ENCODE peak calls at places on chromosomes 6 and 20, in four cellular contexts. S is A549, J is foreskin fibroblast, I is AG04450. Q is an unnamed sample.

GRCh38 chr6:57193177-57193576 is 21.1 kb downstream of the BAG2 start:
- DNase-seq in S (no peak), I (no peak), J (peak), Q (no peak)

GRCh38 chr6:116059713-116060571 is 749 bp downstream of the FRK start:
- DNase-seq in S (no peak), J (no peak), I (no peak), Q (no peak)

GRCh38 chr20:42588847-42589246 is 600.9 kb downstream of the PTPRT start:
- DNase-seq in I (no peak), S (no peak), J (no peak), Q (no peak)

GRCh38 chr6:84447651-84448050 is 220.2 kb upstream of the CEP162 start:
- DNase-seq in J (no peak), S (no peak), I (no peak), Q (no peak)

GRCh38 chr6:110876170-110876773 is 1.7 kb downstream of the AMD1 start:
- DNase-seq in I (peak), S (peak), J (peak), Q (peak)

GRCh38 chr6:11009353-11009752 is 34.8 kb downstream of the ELOVL2 start:
- DNase-seq in I (no peak), J (no peak), S (peak), Q (no peak)

GRCh38 chr6:116556065-116556464 is 2.5 kb downstream of the CALHM4 start:
- DNase-seq in I (no peak), S (no peak), J (peak), Q (peak)

GRCh38 chr20:51381557-51381956 is 161.0 kb downstream of the NFATC2 start:
- DNase-seq in J (no peak), S (no peak), I (no peak), Q (no peak)

GRCh38 chr6:69729870-69730449 is 66.8 kb downstream of the LMBRD1 start:
- DNase-seq in I (no peak), J (peak), S (no peak), Q (no peak)

GRCh38 chr20:38806855-38807655 is 1.6 kb downstream of the PPP1R16B start:
- DNase-seq in S (no peak), I (no peak), J (no peak), Q (no peak)

GRCh38 chr20:11080010-11080409 is 406.2 kb upstream of the JAG1 start:
- DNase-seq in J (no peak), S (no peak), I (no peak), Q (no peak)

GRCh38 chr20:51166489-51166888 is 143.6 kb upstream of the KCNG1 start:
- DNase-seq in I (no peak), S (no peak), J (no peak), Q (no peak)

GRCh38 chr20:58073945-58074920 is 154.2 kb downstream of the ANKRD60 start:
- DNase-seq in S (no peak), J (peak), I (no peak), Q (no peak)

GRCh38 chr6:98947411-98948292 is at the start of gene FBXL4:
- DNase-seq in I (peak), S (peak), J (peak), Q (peak)

GRCh38 chr20:47558699-47559098 is 57.0 kb downstream of the NCOA3 start:
- DNase-seq in I (no peak), S (no peak), J (peak), Q (no peak)

GRCh38 chr6:134437376-134437775 is 119.5 kb upstream of the SGK1 start:
- DNase-seq in I (no peak), J (peak), S (peak), Q (no peak)

GRCh38 chr6:32952817-32953739 is at the start of gene HLA-DMA:
- DNase-seq in S (peak), I (peak), J (peak), Q (peak)

GRCh38 chr6:163180874-163181541 is 233.5 kb upstream of the QKI start:
- DNase-seq in I (no peak), S (peak), J (peak), Q (peak)

GRCh38 chr20:17896247-17896723 is 72.3 kb downstream of the SNX5 start:
- DNase-seq in J (peak), I (no peak), S (no peak), Q (no peak)

GRCh38 chr6:73076211-73076610 is 149.1 kb downstream of the KHDC1L start:
- DNase-seq in I (no peak), S (peak), J (no peak), Q (no peak)

GRCh38 chr20:22282696-22283095 is 301.7 kb downstream of the FOXA2 start:
- DNase-seq in I (no peak), S (no peak), J (no peak), Q (no peak)

GRCh38 chr6:46538800-46539199 is 47.6 kb upstream of the RCAN2 start:
- DNase-seq in I (no peak), J (no peak), S (no peak), Q (no peak)

GRCh38 chr20:62370807-62371587 is 3.9 kb upstream of the LAMA5 start:
- DNase-seq in J (no peak), I (no peak), S (no peak), Q (no peak)

GRCh38 chr6:120852293-120852849 is 481.9 kb downstream of the TBC1D32 start:
- DNase-seq in I (no peak), J (no peak), S (no peak), Q (no peak)

GRCh38 chr6:27290065-27290849 is 21.8 kb downstream of the POM121L2 start:
- DNase-seq in I (no peak), J (peak), S (peak), Q (no peak)
- H3K4me3 ChIP-seq in I (no peak), J (no peak), S (peak), Q (peak)

DNA sequence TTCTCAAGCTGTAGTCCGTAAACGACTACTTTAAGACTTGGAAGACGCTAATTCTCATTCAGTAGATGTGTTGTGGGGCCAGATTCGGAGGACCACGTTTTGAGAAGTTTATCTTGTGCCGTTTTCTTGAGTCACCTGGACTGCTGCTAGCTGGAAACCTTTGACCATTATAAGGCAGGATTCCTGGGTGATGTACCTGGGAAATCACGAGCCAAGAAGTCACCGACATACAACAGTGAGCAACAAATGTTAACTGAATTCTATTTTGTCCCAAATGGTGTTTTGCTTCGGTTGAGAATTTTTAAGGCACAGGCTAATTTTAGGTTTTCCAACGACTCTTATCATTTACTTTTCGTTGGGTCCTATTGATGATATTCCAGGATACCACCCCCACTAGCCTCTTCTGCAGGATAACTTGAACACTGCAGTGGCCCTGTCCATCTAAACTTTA is 93.3 kb upstream of the BTN3A2 start:
- DNase-seq in I (no peak), S (no peak), J (no peak), Q (no peak)
- H3K4me3 ChIP-seq in I (peak), S (no peak), J (peak), Q (peak)

GRCh38 chr20:623041-623440 is 12.9 kb upstream of the TCF15 start:
- DNase-seq in J (no peak), I (no peak), S (no peak), Q (no peak)
- H3K4me3 ChIP-seq in J (no peak), I (no peak), S (no peak), Q (no peak)

DNA sequence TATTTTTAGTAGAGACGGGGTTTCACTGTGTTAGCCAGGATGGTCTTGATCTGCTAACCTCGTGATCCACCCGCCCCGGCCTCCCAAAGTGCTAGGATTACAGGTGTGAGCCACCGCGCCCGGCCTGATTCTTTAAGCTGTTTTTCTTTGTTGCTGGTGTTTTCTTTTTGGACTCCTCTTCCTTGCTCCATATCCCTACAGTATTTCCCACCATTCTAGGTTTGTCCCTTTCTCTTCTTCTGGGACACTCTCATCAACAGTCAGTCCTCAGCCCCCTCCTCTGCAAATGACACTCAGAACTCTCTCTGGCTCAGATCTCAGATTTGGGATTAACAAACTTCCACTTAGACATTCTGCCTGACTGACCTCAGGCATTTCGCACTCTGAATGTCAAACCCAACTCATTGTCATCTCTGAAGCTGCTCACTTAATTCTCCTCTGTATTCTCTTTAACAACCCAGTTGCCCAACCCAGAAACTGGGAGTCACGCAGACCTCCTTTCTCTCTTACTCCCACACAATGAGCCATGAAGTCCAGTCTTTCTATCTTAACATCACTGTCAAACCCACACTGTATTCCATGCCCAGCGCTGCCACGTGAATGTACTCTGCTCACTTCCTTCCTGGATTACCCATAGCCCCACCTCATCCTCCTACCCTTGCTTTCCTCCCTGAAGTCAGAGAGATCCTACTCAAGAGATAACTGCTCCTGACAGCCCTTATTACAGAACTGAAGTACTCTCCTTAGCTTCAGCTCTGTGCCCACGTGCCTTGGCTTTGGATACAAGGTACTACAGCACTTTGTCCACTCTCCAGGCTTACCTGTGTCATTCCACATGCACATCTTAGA is 2.6 kb downstream of the MPIG6B start:
- DNase-seq in J (no peak), S (no peak), I (no peak), Q (no peak)
- H3K4me3 ChIP-seq in J (no peak), S (no peak), I (no peak), Q (no peak)

DNA sequence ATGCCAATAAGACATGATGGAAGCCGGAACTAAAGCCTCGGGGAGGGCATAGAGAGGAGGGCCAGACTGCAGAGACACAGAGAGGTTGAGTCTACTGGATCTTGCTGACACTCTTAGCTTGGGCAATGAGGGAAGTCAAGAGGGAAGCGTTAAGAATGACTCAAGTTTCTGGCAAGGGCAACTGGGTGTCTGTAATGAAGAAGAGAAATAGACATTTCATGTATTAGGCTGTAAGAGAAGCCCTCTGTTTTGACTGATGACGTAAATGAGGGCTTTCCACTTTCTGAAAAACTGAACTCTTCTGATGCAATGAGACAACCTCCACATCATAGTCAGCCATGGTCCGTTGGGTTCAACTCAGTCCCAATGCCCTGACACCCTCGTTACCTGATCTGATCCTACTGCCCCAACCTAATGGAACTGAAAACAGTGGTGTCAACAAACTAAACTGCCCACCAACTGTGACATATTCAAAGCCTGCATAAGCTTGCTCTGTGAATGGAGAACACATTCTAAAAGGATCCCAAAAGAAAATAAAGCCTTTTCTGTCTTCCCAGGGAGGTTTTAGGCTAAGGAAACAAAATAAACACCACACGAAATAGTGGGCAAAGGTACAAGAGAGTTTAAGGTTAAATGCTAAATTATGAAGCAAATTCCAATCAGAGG is 45.8 kb upstream of the PNRC1 start:
- DNase-seq in J (peak), S (peak), I (no peak), Q (peak)
- H3K4me3 ChIP-seq in J (peak), S (peak), I (peak), Q (no peak)

GRCh38 chr20:5504061-5504739 is 187.4 kb upstream of the PROKR2 start:
- DNase-seq in S (no peak), J (peak), I (no peak), Q (no peak)
- H3K4me3 ChIP-seq in S (no peak), J (peak), I (peak), Q (peak)

GRCh38 chr6:71411882-71412281 is 123.3 kb downstream of the OGFRL1 start:
- DNase-seq in S (no peak), I (no peak), J (no peak), Q (no peak)
- H3K4me3 ChIP-seq in S (peak), I (no peak), J (no peak), Q (no peak)

GRCh38 chr6:42783177-42783875 is 1.5 kb downstream of the BICRAL start:
- DNase-seq in J (peak), I (peak), S (peak), Q (peak)

GRCh38 chr6:42786525-42786985 is 4.7 kb downstream of the BICRAL start:
- DNase-seq in S (no peak), J (no peak), I (no peak), Q (no peak)

GRCh38 chr6:42783876-42784738 is 2.3 kb downstream of the BICRAL start:
- DNase-seq in S (no peak), I (no peak), J (no peak), Q (no peak)

GRCh38 chr6:42782689-42783176 is 881 bp downstream of the BICRAL start:
- DNase-seq in J (peak), S (peak), I (peak), Q (peak)

DNA sequence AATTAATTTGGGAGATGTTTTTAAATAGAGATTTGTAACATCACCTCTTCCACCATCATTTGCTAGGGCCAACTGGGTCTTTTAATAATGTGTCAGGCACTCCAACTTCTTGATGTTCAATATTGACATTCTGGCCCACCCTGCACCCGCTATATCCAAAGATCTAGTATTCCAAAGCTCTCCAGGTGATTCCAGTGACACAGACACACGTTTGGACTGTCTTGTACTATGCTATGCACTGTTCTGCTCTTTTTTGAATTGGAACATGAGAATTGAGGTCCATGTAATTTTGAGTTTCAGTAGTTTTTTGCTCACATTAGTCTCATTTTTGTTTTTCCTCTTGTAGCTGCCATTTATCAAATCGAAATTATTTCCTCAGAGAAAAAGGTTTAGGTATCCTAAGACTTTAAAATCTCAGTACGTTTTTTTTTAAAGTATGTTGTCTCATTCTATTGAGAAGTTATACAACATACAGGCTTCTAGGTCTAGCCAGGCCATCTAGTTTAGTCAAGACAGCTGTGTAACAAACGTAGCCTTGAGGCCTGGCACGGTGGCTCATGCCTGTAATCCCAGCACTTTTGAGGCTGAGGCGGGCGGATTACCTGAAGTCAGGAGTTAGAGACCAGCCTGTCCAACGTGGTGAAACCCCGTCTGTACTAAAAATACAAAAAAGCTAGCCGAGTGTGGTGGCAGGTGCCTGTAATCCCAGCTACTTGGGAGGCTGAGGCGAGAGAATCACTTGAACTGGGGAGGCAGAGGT is 3.1 kb downstream of the BICRAL start:
- DNase-seq in J (no peak), I (no peak), S (no peak), Q (no peak)
- H3K4me3 ChIP-seq in J (peak), I (peak), S (peak), Q (peak)

DNA sequence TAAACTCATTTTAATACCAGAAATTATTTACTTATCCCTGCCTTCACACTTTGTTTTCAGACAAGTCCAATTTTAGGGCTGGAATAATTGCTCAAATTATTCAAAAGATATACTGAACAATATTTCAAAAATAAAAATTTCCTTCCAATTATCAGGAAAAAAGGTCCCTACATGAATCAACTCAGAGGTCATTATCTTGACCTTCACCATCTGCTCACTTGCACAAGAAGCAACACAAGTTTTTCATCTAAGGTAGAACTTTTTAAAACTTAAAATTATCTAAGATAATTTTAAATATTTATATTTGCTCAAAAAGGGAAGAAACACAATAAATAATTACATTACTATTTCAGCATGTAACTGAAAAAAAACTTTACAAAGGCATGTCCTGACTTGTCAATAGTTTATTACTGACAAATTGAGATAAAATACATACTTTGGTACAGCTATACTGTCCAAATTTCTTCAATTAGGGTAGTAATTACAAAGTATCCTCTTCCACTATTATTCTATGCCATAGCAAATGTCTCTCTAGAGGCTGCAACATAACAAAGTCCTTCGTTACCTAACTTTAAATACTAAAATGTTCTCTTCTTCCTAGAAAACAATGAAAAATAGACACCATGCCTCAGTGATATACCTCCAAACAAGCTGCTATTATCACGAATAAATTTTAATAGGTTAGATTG is 2.4 kb downstream of the CEP85L start:
- DNase-seq in S (no peak), J (peak), I (no peak), Q (no peak)
- H3K4me3 ChIP-seq in S (peak), J (peak), I (peak), Q (peak)

GRCh38 chr20:20666359-20666758 is 46.1 kb downstream of the RALGAPA2 start:
- DNase-seq in I (no peak), J (no peak), S (no peak), Q (no peak)
- H3K4me3 ChIP-seq in I (no peak), J (no peak), S (no peak), Q (no peak)

Q was measured in skeletal muscle cell.